ENCODE peak calls at places on chromosomes 5 and 9, in ten cellular contexts. One of them, this sample, is unnamed.

GRCh38 chr9:134932656-134933055 is 14.9 kb upstream of the FCN1 start:
- DNase-seq in skeletal muscle cell: no peak
- DNase-seq in renal cortical epithelial cell: no peak
- DNase-seq in heart right ventricle: no peak
- DNase-seq in activated T-helper 1 cell treated with anti-CD3 and anti-CD28 coated beads, Interleukin-2, amount 50 U/mL, for 16 hours: no peak
- DNase-seq in mucosa of descending colon: no peak
- DNase-seq in EL: no peak
- DNase-seq in stimulated activated CD4-positive, alpha-beta T cell treated with anti-CD3 and anti-CD28 coated beads, Interleukin-1b, Interleukin-23, amount 100 ng/mL, for 48 hours: no peak
- DNase-seq in fibroblast of the conjunctiva: no peak
- DNase-seq in stomach: no peak
- DNase-seq in this sample: no peak

GRCh38 chr9:88826651-88827245 is 164.5 kb upstream of the S1PR3 start:
- DNase-seq in activated T-helper 1 cell treated with anti-CD3 and anti-CD28 coated beads, Interleukin-2, amount 50 U/mL, for 16 hours: no peak
- DNase-seq in stomach: no peak
- DNase-seq in fibroblast of the conjunctiva: no peak
- DNase-seq in skeletal muscle cell: no peak
- DNase-seq in stimulated activated CD4-positive, alpha-beta T cell treated with anti-CD3 and anti-CD28 coated beads, Interleukin-1b, Interleukin-23, amount 100 ng/mL, for 48 hours: no peak
- DNase-seq in heart right ventricle: no peak
- DNase-seq in mucosa of descending colon: no peak
- DNase-seq in EL: peak; percentile 51
- DNase-seq in renal cortical epithelial cell: peak; percentile 54
- DNase-seq in this sample: no peak

GRCh38 chr5:149215478-149216042 is 56.1 kb upstream of the AFAP1L1 start:
- DNase-seq in skeletal muscle cell: no peak
- DNase-seq in mucosa of descending colon: no peak
- DNase-seq in fibroblast of the conjunctiva: no peak
- DNase-seq in stomach: no peak
- DNase-seq in heart right ventricle: no peak
- DNase-seq in activated T-helper 1 cell treated with anti-CD3 and anti-CD28 coated beads, Interleukin-2, amount 50 U/mL, for 16 hours: no peak
- DNase-seq in stimulated activated CD4-positive, alpha-beta T cell treated with anti-CD3 and anti-CD28 coated beads, Interleukin-1b, Interleukin-23, amount 100 ng/mL, for 48 hours: no peak
- DNase-seq in renal cortical epithelial cell: no peak
- DNase-seq in EL: peak; percentile 75
- DNase-seq in this sample: no peak

GRCh38 chr5:73296772-73297171 is 123.8 kb downstream of the TMEM174 start:
- DNase-seq in skeletal muscle cell: peak; percentile 32
- DNase-seq in mucosa of descending colon: no peak
- DNase-seq in fibroblast of the conjunctiva: no peak
- DNase-seq in EL: peak; percentile 80
- DNase-seq in activated T-helper 1 cell treated with anti-CD3 and anti-CD28 coated beads, Interleukin-2, amount 50 U/mL, for 16 hours: no peak
- DNase-seq in heart right ventricle: no peak
- DNase-seq in renal cortical epithelial cell: peak; percentile 57
- DNase-seq in stomach: no peak
- DNase-seq in stimulated activated CD4-positive, alpha-beta T cell treated with anti-CD3 and anti-CD28 coated beads, Interleukin-1b, Interleukin-23, amount 100 ng/mL, for 48 hours: no peak
- DNase-seq in this sample: no peak

GRCh38 chr9:16207161-16207560 is 654.3 kb downstream of the CCDC171 start:
- DNase-seq in EL: peak; percentile 33
- DNase-seq in heart right ventricle: peak; percentile 34
- DNase-seq in stimulated activated CD4-positive, alpha-beta T cell treated with anti-CD3 and anti-CD28 coated beads, Interleukin-1b, Interleukin-23, amount 100 ng/mL, for 48 hours: no peak
- DNase-seq in skeletal muscle cell: peak; percentile 51
- DNase-seq in stomach: no peak
- DNase-seq in mucosa of descending colon: no peak
- DNase-seq in renal cortical epithelial cell: peak; percentile 27
- DNase-seq in fibroblast of the conjunctiva: no peak
- DNase-seq in activated T-helper 1 cell treated with anti-CD3 and anti-CD28 coated beads, Interleukin-2, amount 50 U/mL, for 16 hours: no peak
- DNase-seq in this sample: no peak

GRCh38 chr9:103700558-103700957 is 393.6 kb upstream of the SMC2 start:
- DNase-seq in mucosa of descending colon: no peak
- DNase-seq in stomach: no peak
- DNase-seq in skeletal muscle cell: peak; percentile 21
- DNase-seq in activated T-helper 1 cell treated with anti-CD3 and anti-CD28 coated beads, Interleukin-2, amount 50 U/mL, for 16 hours: no peak
- DNase-seq in fibroblast of the conjunctiva: no peak
- DNase-seq in stimulated activated CD4-positive, alpha-beta T cell treated with anti-CD3 and anti-CD28 coated beads, Interleukin-1b, Interleukin-23, amount 100 ng/mL, for 48 hours: no peak
- DNase-seq in heart right ventricle: no peak
- DNase-seq in renal cortical epithelial cell: no peak
- DNase-seq in EL: no peak
- DNase-seq in this sample: no peak

GRCh38 chr5:53291528-53291927 is 182.0 kb upstream of the MOCS2 start:
- DNase-seq in fibroblast of the conjunctiva: no peak
- DNase-seq in activated T-helper 1 cell treated with anti-CD3 and anti-CD28 coated beads, Interleukin-2, amount 50 U/mL, for 16 hours: no peak
- DNase-seq in mucosa of descending colon: no peak
- DNase-seq in skeletal muscle cell: no peak
- DNase-seq in heart right ventricle: no peak
- DNase-seq in stimulated activated CD4-positive, alpha-beta T cell treated with anti-CD3 and anti-CD28 coated beads, Interleukin-1b, Interleukin-23, amount 100 ng/mL, for 48 hours: no peak
- DNase-seq in EL: no peak
- DNase-seq in renal cortical epithelial cell: peak; percentile 42
- DNase-seq in stomach: no peak
- DNase-seq in this sample: no peak

GRCh38 chr5:120345947-120346346 is 118.2 kb upstream of the PRR16 start:
- DNase-seq in stomach: no peak
- DNase-seq in heart right ventricle: no peak
- DNase-seq in activated T-helper 1 cell treated with anti-CD3 and anti-CD28 coated beads, Interleukin-2, amount 50 U/mL, for 16 hours: no peak
- DNase-seq in skeletal muscle cell: no peak
- DNase-seq in renal cortical epithelial cell: no peak
- DNase-seq in mucosa of descending colon: no peak
- DNase-seq in stimulated activated CD4-positive, alpha-beta T cell treated with anti-CD3 and anti-CD28 coated beads, Interleukin-1b, Interleukin-23, amount 100 ng/mL, for 48 hours: no peak
- DNase-seq in fibroblast of the conjunctiva: no peak
- DNase-seq in EL: no peak
- DNase-seq in this sample: no peak

GRCh38 chr5:155605898-155606297 is 592.3 kb downstream of the KIF4B start:
- DNase-seq in mucosa of descending colon: no peak
- DNase-seq in renal cortical epithelial cell: no peak
- DNase-seq in skeletal muscle cell: no peak
- DNase-seq in activated T-helper 1 cell treated with anti-CD3 and anti-CD28 coated beads, Interleukin-2, amount 50 U/mL, for 16 hours: no peak
- DNase-seq in fibroblast of the conjunctiva: no peak
- DNase-seq in EL: no peak
- DNase-seq in stomach: no peak
- DNase-seq in stimulated activated CD4-positive, alpha-beta T cell treated with anti-CD3 and anti-CD28 coated beads, Interleukin-1b, Interleukin-23, amount 100 ng/mL, for 48 hours: no peak
- DNase-seq in heart right ventricle: no peak
- DNase-seq in this sample: no peak

GRCh38 chr5:1088726-1089125 is 23.1 kb downstream of the SLC12A7 start:
- DNase-seq in stimulated activated CD4-positive, alpha-beta T cell treated with anti-CD3 and anti-CD28 coated beads, Interleukin-1b, Interleukin-23, amount 100 ng/mL, for 48 hours: no peak
- DNase-seq in EL: no peak
- DNase-seq in activated T-helper 1 cell treated with anti-CD3 and anti-CD28 coated beads, Interleukin-2, amount 50 U/mL, for 16 hours: no peak
- DNase-seq in stomach: no peak
- DNase-seq in skeletal muscle cell: no peak
- DNase-seq in renal cortical epithelial cell: no peak
- DNase-seq in heart right ventricle: no peak
- DNase-seq in fibroblast of the conjunctiva: no peak
- DNase-seq in mucosa of descending colon: no peak
- DNase-seq in this sample: no peak

GRCh38 chr5:42612997-42613396 is 143.6 kb upstream of the CCDC152 start:
- DNase-seq in stimulated activated CD4-positive, alpha-beta T cell treated with anti-CD3 and anti-CD28 coated beads, Interleukin-1b, Interleukin-23, amount 100 ng/mL, for 48 hours: no peak
- DNase-seq in heart right ventricle: no peak
- DNase-seq in fibroblast of the conjunctiva: peak; percentile 14
- DNase-seq in EL: no peak
- DNase-seq in stomach: no peak
- DNase-seq in renal cortical epithelial cell: peak; percentile 63
- DNase-seq in activated T-helper 1 cell treated with anti-CD3 and anti-CD28 coated beads, Interleukin-2, amount 50 U/mL, for 16 hours: no peak
- DNase-seq in skeletal muscle cell: peak; percentile 72
- DNase-seq in mucosa of descending colon: no peak
- DNase-seq in this sample: no peak

GRCh38 chr9:13491493-13492424 is 212.3 kb upstream of the MPDZ start:
- DNase-seq in renal cortical epithelial cell: peak; percentile 21
- DNase-seq in stimulated activated CD4-positive, alpha-beta T cell treated with anti-CD3 and anti-CD28 coated beads, Interleukin-1b, Interleukin-23, amount 100 ng/mL, for 48 hours: no peak
- DNase-seq in skeletal muscle cell: no peak
- DNase-seq in EL: no peak
- DNase-seq in fibroblast of the conjunctiva: no peak
- DNase-seq in activated T-helper 1 cell treated with anti-CD3 and anti-CD28 coated beads, Interleukin-2, amount 50 U/mL, for 16 hours: no peak
- DNase-seq in mucosa of descending colon: no peak
- DNase-seq in heart right ventricle: no peak
- DNase-seq in stomach: no peak
- DNase-seq in this sample: no peak

GRCh38 chr5:171363846-171364245 is 23.8 kb upstream of the NPM1 start:
- DNase-seq in activated T-helper 1 cell treated with anti-CD3 and anti-CD28 coated beads, Interleukin-2, amount 50 U/mL, for 16 hours: no peak
- DNase-seq in EL: no peak
- DNase-seq in stomach: no peak
- DNase-seq in mucosa of descending colon: no peak
- DNase-seq in stimulated activated CD4-positive, alpha-beta T cell treated with anti-CD3 and anti-CD28 coated beads, Interleukin-1b, Interleukin-23, amount 100 ng/mL, for 48 hours: no peak
- DNase-seq in skeletal muscle cell: no peak
- DNase-seq in heart right ventricle: no peak
- DNase-seq in renal cortical epithelial cell: no peak
- DNase-seq in fibroblast of the conjunctiva: no peak
- DNase-seq in this sample: no peak

GRCh38 chr9:129351058-129351641 is 173.1 kb upstream of the IER5L start:
- DNase-seq in activated T-helper 1 cell treated with anti-CD3 and anti-CD28 coated beads, Interleukin-2, amount 50 U/mL, for 16 hours: no peak
- DNase-seq in stomach: no peak
- DNase-seq in heart right ventricle: no peak
- DNase-seq in renal cortical epithelial cell: no peak
- DNase-seq in mucosa of descending colon: no peak
- DNase-seq in stimulated activated CD4-positive, alpha-beta T cell treated with anti-CD3 and anti-CD28 coated beads, Interleukin-1b, Interleukin-23, amount 100 ng/mL, for 48 hours: no peak
- DNase-seq in fibroblast of the conjunctiva: no peak
- DNase-seq in EL: no peak
- DNase-seq in skeletal muscle cell: no peak
- DNase-seq in this sample: no peak

GRCh38 chr5:119036101-119036762 is 34.7 kb upstream of the DMXL1 start:
- DNase-seq in activated T-helper 1 cell treated with anti-CD3 and anti-CD28 coated beads, Interleukin-2, amount 50 U/mL, for 16 hours: no peak
- DNase-seq in renal cortical epithelial cell: peak; percentile 87
- DNase-seq in fibroblast of the conjunctiva: peak; percentile 24
- DNase-seq in stimulated activated CD4-positive, alpha-beta T cell treated with anti-CD3 and anti-CD28 coated beads, Interleukin-1b, Interleukin-23, amount 100 ng/mL, for 48 hours: no peak
- DNase-seq in skeletal muscle cell: peak; percentile 59
- DNase-seq in heart right ventricle: no peak
- DNase-seq in EL: peak; percentile 72
- DNase-seq in mucosa of descending colon: no peak
- DNase-seq in stomach: no peak
- DNase-seq in this sample: no peak

GRCh38 chr9:121538221-121538620 is 38.6 kb upstream of the GGTA1 start:
- DNase-seq in skeletal muscle cell: no peak
- DNase-seq in heart right ventricle: no peak
- DNase-seq in stimulated activated CD4-positive, alpha-beta T cell treated with anti-CD3 and anti-CD28 coated beads, Interleukin-1b, Interleukin-23, amount 100 ng/mL, for 48 hours: no peak
- DNase-seq in renal cortical epithelial cell: no peak
- DNase-seq in EL: no peak
- DNase-seq in stomach: no peak
- DNase-seq in fibroblast of the conjunctiva: no peak
- DNase-seq in activated T-helper 1 cell treated with anti-CD3 and anti-CD28 coated beads, Interleukin-2, amount 50 U/mL, for 16 hours: no peak
- DNase-seq in mucosa of descending colon: no peak
- DNase-seq in this sample: no peak

GRCh38 chr9:97980918-97981827 is 2.0 kb upstream of the ANP32B start:
- DNase-seq in heart right ventricle: peak; percentile 41
- DNase-seq in EL: no peak
- DNase-seq in stimulated activated CD4-positive, alpha-beta T cell treated with anti-CD3 and anti-CD28 coated beads, Interleukin-1b, Interleukin-23, amount 100 ng/mL, for 48 hours: no peak
- DNase-seq in mucosa of descending colon: no peak
- DNase-seq in fibroblast of the conjunctiva: no peak
- DNase-seq in stomach: no peak
- DNase-seq in activated T-helper 1 cell treated with anti-CD3 and anti-CD28 coated beads, Interleukin-2, amount 50 U/mL, for 16 hours: no peak
- DNase-seq in renal cortical epithelial cell: no peak
- DNase-seq in skeletal muscle cell: no peak
- DNase-seq in this sample: peak; percentile 29

GRCh38 chr9:114366334-114367128 is 21.3 kb downstream of the AKNA start:
- DNase-seq in activated T-helper 1 cell treated with anti-CD3 and anti-CD28 coated beads, Interleukin-2, amount 50 U/mL, for 16 hours: no peak
- DNase-seq in fibroblast of the conjunctiva: peak; percentile 60
- DNase-seq in renal cortical epithelial cell: peak; percentile 99
- DNase-seq in mucosa of descending colon: no peak
- DNase-seq in stimulated activated CD4-positive, alpha-beta T cell treated with anti-CD3 and anti-CD28 coated beads, Interleukin-1b, Interleukin-23, amount 100 ng/mL, for 48 hours: no peak
- DNase-seq in heart right ventricle: no peak
- DNase-seq in stomach: no peak
- DNase-seq in skeletal muscle cell: peak; percentile 77
- DNase-seq in EL: peak; percentile 90
- DNase-seq in this sample: no peak

This sample was measured in left colon.